ENCODE peak calls at places on chromosome 5, in nine cellular contexts. O, C, Y, N, Z, S, B, L and P are unnamed samples.
A peak's percentile ranks its signal among the peaks of the same experiment; 100 is the strongest.

GRCh38 chr5:125717209-125717608 is 706.0 kb upstream of the GRAMD2B start:
- DNase-seq in N (peak; percentile 8), S (peak; percentile 60), O (no peak), Y (no peak), Z (no peak), B (no peak), L (no peak), C (no peak), P (no peak)

GRCh38 chr5:75322066-75322465 is 15.0 kb upstream of the HMGCR start:
- DNase-seq in O (no peak), L (no peak), Z (no peak), S (no peak), N (no peak), C (no peak), Y (no peak), B (no peak), P (no peak)

GRCh38 chr5:41574391-41574790 is 64.0 kb upstream of the PLCXD3 start:
- DNase-seq in L (no peak), N (no peak), Y (no peak), B (no peak), O (no peak), S (no peak), Z (no peak), C (no peak), P (no peak)

GRCh38 chr5:133827830-133828229 is 140.6 kb downstream of the C5orf15 start:
- DNase-seq in O (no peak), Z (no peak), C (no peak), L (no peak), S (no peak), Y (no peak), B (no peak), N (no peak), P (no peak)

GRCh38 chr5:133117166-133117929 is 65.5 kb downstream of the HSPA4 start:
- DNase-seq in S (no peak), Z (no peak), L (no peak), C (no peak), N (no peak), B (no peak), Y (no peak), O (no peak), P (no peak)

GRCh38 chr5:163915481-163915961 is 410.1 kb downstream of the MAT2B start:
- DNase-seq in L (no peak), C (no peak), Y (no peak), Z (no peak), O (peak; percentile 76), S (no peak), B (no peak), N (no peak), P (no peak)

GRCh38 chr5:87541033-87541432 is 128.3 kb upstream of the CCNH start:
- DNase-seq in C (peak; percentile 77), O (no peak), B (no peak), Y (no peak), N (peak; percentile 37), Z (peak; percentile 34), S (peak; percentile 51), L (no peak), P (no peak)

GRCh38 chr5:137190031-137190430 is 309.1 kb downstream of the SPOCK1 start:
- DNase-seq in B (no peak), Y (no peak), S (peak; percentile 36), C (no peak), L (no peak), Z (no peak), N (peak; percentile 73), O (no peak), P (no peak)

GRCh38 chr5:98179791-98180755 is 593.4 kb upstream of the RGMB start:
- DNase-seq in S (peak; percentile 4), L (no peak), O (no peak), N (peak; percentile 5), Z (no peak), B (no peak), C (no peak), Y (no peak), P (no peak)

GRCh38 chr5:134438641-134439621 is 27.2 kb upstream of the CDKN2AIPNL start:
- DNase-seq in L (no peak), Z (no peak), N (peak; percentile 99), Y (no peak), B (no peak), S (peak; percentile 100), O (no peak), C (no peak), P (no peak)

GRCh38 chr5:1180096-1180495 is 21.3 kb upstream of the SLC6A19 start:
- DNase-seq in N (no peak), Z (no peak), O (no peak), C (no peak), S (no peak), Y (no peak), B (no peak), L (no peak), P (no peak)

GRCh38 chr5:138458353-138458752 is 6.9 kb upstream of the EGR1 start:
- DNase-seq in S (peak; percentile 41), C (no peak), N (no peak), L (no peak), Y (no peak), B (no peak), O (no peak), Z (no peak), P (no peak)

GRCh38 chr5:156473271-156473935 is 146.4 kb downstream of the SGCD start:
- DNase-seq in S (peak; percentile 39), N (peak; percentile 65), O (no peak), Z (no peak), L (no peak), B (no peak), Y (no peak), C (no peak), P (no peak)

GRCh38 chr5:134142088-134142487 is 27.6 kb downstream of the TCF7 start:
- DNase-seq in Z (no peak), O (no peak), N (no peak), S (no peak), B (no peak), Y (no peak), C (no peak), L (peak; percentile 7), P (no peak)

GRCh38 chr5:23012842-23013241 is 159.7 kb upstream of the CDH12 start:
- DNase-seq in C (no peak), N (no peak), B (no peak), O (no peak), L (no peak), Z (no peak), Y (no peak), S (no peak), P (no peak)

GRCh38 chr5:1197876-1198666 is 3.3 kb upstream of the SLC6A19 start:
- DNase-seq in Z (no peak), B (no peak), S (no peak), C (no peak), N (no peak), Y (no peak), O (no peak), L (no peak), P (no peak)

GRCh38 chr5:74762599-74762998 is 4.3 kb downstream of the GFM2 start:
- DNase-seq in B (no peak), S (peak; percentile 58), O (no peak), C (no peak), Z (peak; percentile 76), N (peak; percentile 77), Y (no peak), L (no peak), P (no peak)

GRCh38 chr5:124660229-124661093 is 86.0 kb downstream of the ZNF608 start:
- DNase-seq in S (no peak), Y (no peak), L (no peak), N (peak; percentile 33), C (no peak), Z (no peak), B (no peak), O (no peak), P (no peak)

GRCh38 chr5:17882760-17883488 is 248.7 kb downstream of the TAF11L14 start:
- DNase-seq in N (no peak), Z (no peak), Y (no peak), S (no peak), B (no peak), C (no peak), L (no peak), O (no peak), P (no peak)

GRCh38 chr5:179829732-179830435 is 9.2 kb downstream of the SQSTM1 start:
- DNase-seq in S (peak; percentile 24), L (no peak), Z (no peak), O (no peak), C (no peak), N (no peak), B (no peak), Y (no peak), P (no peak)

GRCh38 chr5:14471557-14471956 is 110.0 kb upstream of the OTULINL start:
- DNase-seq in N (peak; percentile 74), Y (no peak), L (no peak), C (no peak), O (no peak), B (no peak), Z (no peak), S (peak; percentile 34), P (no peak)

GRCh38 chr5:124746916-124747769 is 704 bp upstream of the ZNF608 start:
- DNase-seq in C (peak; percentile 68), S (peak; percentile 95), Z (peak; percentile 80), O (peak; percentile 60), L (peak; percentile 49), B (no peak), N (peak; percentile 54), Y (no peak), P (no peak)

GRCh38 chr5:103532116-103532734 is 30.4 kb downstream of the NUDT12 start:
- DNase-seq in S (peak; percentile 16), B (no peak), L (no peak), O (no peak), C (no peak), Z (no peak), N (peak; percentile 43), Y (no peak), P (no peak)

GRCh38 chr5:963673-964531 is 44.7 kb upstream of the NKD2 start:
- DNase-seq in Y (peak; percentile 32), N (peak; percentile 86), S (peak; percentile 97), B (peak; percentile 25), C (no peak), O (no peak), L (no peak), Z (no peak), P (no peak)

GRCh38 chr5:43193171-43193951 is 1.3 kb downstream of the NIM1K start:
- DNase-seq in O (peak; percentile 7), L (no peak), B (peak; percentile 2), Y (no peak), C (peak; percentile 25), S (peak; percentile 93), Z (peak; percentile 3), N (peak; percentile 94), P (peak; percentile 4)

GRCh38 chr5:59656351-59657254 is 236.9 kb downstream of the PDE4D start:
- DNase-seq in O (no peak), N (no peak), Y (no peak), C (no peak), B (no peak), S (no peak), Z (no peak), L (no peak), P (no peak)

GRCh38 chr5:176697929-176698520 is 50.7 kb downstream of the TSPAN17 start:
- DNase-seq in O (no peak), L (no peak), Y (no peak), N (no peak), B (no peak), C (no peak), S (no peak), Z (no peak), P (no peak)

GRCh38 chr5:115500225-115500624 is 44.4 kb downstream of the FEM1C start:
- DNase-seq in L (no peak), C (no peak), S (no peak), B (no peak), Z (no peak), Y (no peak), N (no peak), O (no peak), P (no peak)

GRCh38 chr5:150288361-150288760 is 1.2 kb downstream of the CAMK2A start:
- DNase-seq in C (no peak), O (no peak), Y (no peak), L (no peak), Z (no peak), B (no peak), S (no peak), N (no peak), P (no peak)

GRCh38 chr5:177111720-177112394 is 21.7 kb upstream of the NSD1 start:
- DNase-seq in L (peak; percentile 82), B (peak; percentile 54), Z (peak; percentile 38), N (no peak), Y (peak; percentile 58), O (peak; percentile 64), S (peak; percentile 38), C (peak; percentile 25), P (no peak)

GRCh38 chr5:142874537-142874936 is 104.4 kb downstream of the ARHGAP26 start:
- DNase-seq in N (no peak), C (no peak), O (no peak), L (no peak), B (no peak), Y (no peak), Z (no peak), S (peak; percentile 86), P (no peak)